ENCODE peak calls at places on chromosomes 11 and 22, in five cellular contexts. X is mucosa of gallbladder; U is central memory CD4-positive, alpha-beta T cell; F is head of caudate nucleus; G is tibial artery. D is an unnamed sample.

GRCh38 chr11:76629853-76630599 is 40.5 kb downstream of the LRRC32 start:
- DNase-seq in X (peak; percentile 67), U (no peak), F (peak; percentile 7), G (peak; percentile 84), D (no peak)

GRCh38 chr11:33375688-33376311 is 118.6 kb downstream of the HIPK3 start:
- DNase-seq in X (no peak), U (no peak), F (peak; percentile 50), G (no peak), D (no peak)

GRCh38 chr11:1025410-1026162 is 10.9 kb downstream of the MUC6 start:
- DNase-seq in X (no peak), U (no peak), F (no peak), G (no peak), D (no peak)

GRCh38 chr11:70133771-70134170 is 55.7 kb downstream of the ANO1 start:
- DNase-seq in X (no peak), U (no peak), F (no peak), G (no peak), D (no peak)

GRCh38 chr22:49290286-49290685 is 537.4 kb downstream of the BRD1 start:
- DNase-seq in X (no peak), U (no peak), F (no peak), G (peak; percentile 7), D (no peak)

GRCh38 chr11:32172771-32173170 is 81.9 kb downstream of the RCN1 start:
- DNase-seq in X (no peak), U (no peak), F (peak; percentile 17), G (no peak), D (no peak)

GRCh38 chr11:125451400-125452124 is 44.5 kb downstream of the FEZ1 start:
- DNase-seq in X (peak; percentile 39), U (no peak), F (peak; percentile 92), G (peak; percentile 57), D (peak; percentile 51)

GRCh38 chr11:27904358-27905055 is 203.4 kb downstream of the KIF18A start:
- DNase-seq in X (no peak), U (no peak), F (no peak), G (no peak), D (no peak)

GRCh38 chr22:21022955-21023614 is 8.1 kb downstream of the P2RX6 start:
- DNase-seq in X (no peak), U (no peak), F (no peak), G (no peak), D (peak; percentile 51)

GRCh38 chr11:1281974-1282365 is 27.5 kb downstream of the TOLLIP start:
- DNase-seq in X (no peak), U (no peak), F (no peak), G (no peak), D (no peak)

GRCh38 chr11:100875521-100875869 is 188.4 kb downstream of the ARHGAP42 start:
- DNase-seq in X (no peak), U (no peak), F (no peak), G (no peak), D (no peak)

GRCh38 chr22:20456064-20456721 is 18.6 kb upstream of the SCARF2 start:
- DNase-seq in X (peak; percentile 70), U (peak; percentile 71), F (peak; percentile 75), G (peak; percentile 70), D (peak; percentile 86)

GRCh38 chr11:120877746-120878365 is 146.0 kb upstream of the TBCEL start:
- DNase-seq in X (no peak), U (no peak), F (no peak), G (no peak), D (no peak)

GRCh38 chr11:46295312-46295995 is 18.0 kb downstream of the CREB3L1 start:
- DNase-seq in X (no peak), U (peak; percentile 71), F (peak; percentile 70), G (peak; percentile 65), D (peak; percentile 63)